ENCODE peak calls at places on chromosomes 6 and 20, in eight cellular contexts. D is stomach, I is tibial nerve, A is A549, S is breast epithelium, W is esophagus squamous epithelium, K is H1, Q is adrenal gland. G is an unnamed sample. For H3K4me1, the result is how much of the 10 kb centered on the place peaks cover.

GRCh38 chr6:29968130-29968529 is 25.8 kb downstream of the HLA-A start:
- DNase-seq in D (no peak), I (no peak), A (no peak), S (no peak), W (no peak), K (no peak), Q (peak), G (no peak)

GRCh38 chr6:112189494-112189893 is 64.9 kb downstream of the LAMA4 start:
- DNase-seq in D (no peak), I (no peak), A (no peak), S (no peak), W (no peak), K (no peak), Q (no peak), G (peak)

GRCh38 chr6:56686429-56686828 is 43.7 kb upstream of the DST start:
- DNase-seq in D (no peak), I (no peak), A (no peak), S (no peak), W (no peak), K (no peak), Q (no peak), G (no peak)

GRCh38 chr6:166354143-166354542 is 11.8 kb upstream of the SFT2D1 start:
- DNase-seq in D (no peak), I (no peak), A (no peak), S (no peak), W (no peak), K (no peak), Q (no peak), G (no peak)

GRCh38 chr6:54299542-54300269 is 8.5 kb upstream of the TINAG start:
- DNase-seq in D (no peak), I (no peak), A (no peak), S (no peak), W (no peak), K (no peak), Q (no peak), G (no peak)

GRCh38 chr6:167968091-167968490 is 29.4 kb upstream of the KIF25 start:
- DNase-seq in D (no peak), I (no peak), A (peak), S (no peak), W (no peak), K (peak), Q (no peak), G (no peak)

GRCh38 chr6:37236921-37237320 is 20.7 kb upstream of the TBC1D22B start:
- DNase-seq in D (no peak), I (no peak), A (no peak), S (no peak), W (no peak), K (no peak), Q (no peak), G (no peak)

GRCh38 chr6:191487-192312 is 100.6 kb upstream of the DUSP22 start:
- DNase-seq in D (no peak), I (no peak), A (no peak), S (no peak), W (no peak), K (no peak), Q (no peak), G (no peak)

GRCh38 chr20:22005535-22005934 is 300.1 kb downstream of the PAX1 start:
- DNase-seq in D (no peak), I (no peak), A (no peak), S (no peak), W (no peak), K (no peak), Q (no peak), G (no peak)

GRCh38 chr6:139841794-139842215 is 467.4 kb upstream of the CITED2 start:
- DNase-seq in D (no peak), I (no peak), A (no peak), S (no peak), W (no peak), K (no peak), Q (no peak), G (no peak)

GRCh38 chr6:75349262-75349984 is 64.8 kb upstream of the TMEM30A start:
- DNase-seq in D (no peak), I (no peak), A (no peak), S (no peak), W (no peak), K (peak), Q (no peak), G (peak)

GRCh38 chr20:1945134-1945618 is 48.7 kb downstream of the PDYN start:
- DNase-seq in D (peak), I (peak), A (no peak), S (no peak), W (no peak), K (no peak), Q (peak), G (peak)

GRCh38 chr20:62938105-62938888 is at the start of gene GID8:
- DNase-seq in D (peak), I (no peak), A (peak), S (no peak), W (no peak), K (no peak), Q (no peak), G (no peak)

GRCh38 chr6:156953478-156954146 is 176.4 kb downstream of the ARID1B start:
- DNase-seq in D (no peak), I (no peak), A (peak), S (no peak), W (no peak), K (no peak), Q (peak), G (peak)

GRCh38 chr6:148407372-148407771 is 64.7 kb downstream of the SASH1 start:
- DNase-seq in D (no peak), I (peak), A (no peak), S (no peak), W (no peak), K (no peak), Q (no peak), G (peak)

GRCh38 chr6:148342146-148343027 is at the start of gene SASH1:
- DNase-seq in D (peak), I (peak), A (peak), S (peak), W (no peak), K (peak), Q (peak), G (peak)

GRCh38 chr6:10685092-10685769 is 9.2 kb downstream of the C6orf52 start:
- DNase-seq in D (no peak), I (no peak), A (no peak), S (no peak), W (no peak), K (no peak), Q (no peak), G (no peak)

GRCh38 chr6:46605091-46605797 is 47.4 kb downstream of the CYP39A1 start:
- DNase-seq in D (no peak), I (no peak), A (no peak), S (no peak), W (no peak), K (no peak), Q (no peak), G (no peak)

GRCh38 chr20:46710149-46710913 is 882 bp downstream of the SLC2A10 start:
- DNase-seq in D (no peak), I (no peak), A (no peak), S (no peak), W (no peak), K (no peak), Q (no peak), G (no peak)

GRCh38 chr6:169320013-169320412 is 66.4 kb upstream of the THBS2 start:
- DNase-seq in D (no peak), I (no peak), A (no peak), S (no peak), W (no peak), K (no peak), Q (no peak), G (no peak)

GRCh38 chr6:140538926-140539325 is 1164.5 kb upstream of the CITED2 start:
- DNase-seq in D (no peak), I (no peak), A (no peak), S (no peak), W (no peak), K (no peak), Q (no peak), G (no peak)

GRCh38 chr20:4916991-4917881 is 84.1 kb downstream of the SLC23A2 start:
- DNase-seq in D (peak), I (no peak), A (no peak), S (no peak), W (no peak), K (no peak), Q (peak), G (no peak)

GRCh38 chr20:48631114-48632016 is 196.4 kb downstream of the PREX1 start:
- DNase-seq in D (no peak), I (no peak), A (no peak), S (no peak), W (no peak), K (no peak), Q (no peak), G (no peak)

GRCh38 chr6:142943746-142944125 is 1.2 kb downstream of the HIVEP2 start:
- DNase-seq in D (no peak), I (peak), A (no peak), S (no peak), W (no peak), K (peak), Q (peak), G (peak)

GRCh38 chr6:93423542-93423941 is 4.2 kb upstream of the EPHA7 start:
- DNase-seq in D (no peak), I (peak), A (no peak), S (no peak), W (no peak), K (peak), Q (no peak), G (peak)

DNA sequence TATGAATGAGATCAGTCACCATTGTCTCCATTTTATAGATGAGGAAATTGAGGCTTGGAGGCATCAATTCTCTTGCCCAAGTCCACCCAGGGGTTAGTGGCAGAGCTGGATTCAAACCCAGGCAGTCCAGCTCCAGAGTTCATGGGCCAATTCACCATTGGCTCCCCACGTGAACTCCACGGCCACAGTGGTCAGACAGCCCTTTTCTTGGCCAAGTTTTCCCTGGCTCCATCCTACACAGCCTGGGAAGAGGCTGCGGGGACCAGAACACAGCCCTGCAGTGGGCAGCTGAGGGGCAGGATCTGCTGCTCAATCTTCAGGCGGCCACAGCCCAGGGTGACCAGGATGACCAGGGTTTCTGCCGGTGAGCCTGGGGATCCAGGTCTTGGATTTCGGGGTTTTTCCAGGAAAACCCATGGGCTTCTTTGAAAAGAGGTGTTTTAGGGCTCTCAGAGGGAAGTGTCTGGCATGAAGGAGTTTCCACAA is 20.4 kb downstream of the TGM2 start:
- DNase-seq in D (no peak), I (no peak), A (no peak), S (no peak), W (no peak), K (no peak), Q (no peak), G (no peak)
- TF ChIP-seq CTCF in D (no peak), I (no peak), A (no peak), S (no peak), W (no peak), K (no peak), Q (no peak), G (no peak)

GRCh38 chr20:25318471-25319240 is 70.8 kb downstream of the PYGB start:
- DNase-seq in D (peak), I (no peak), A (no peak), S (no peak), W (no peak), K (no peak), Q (peak), G (no peak)
- TF ChIP-seq POLR2A in D (no peak), I (no peak), A (no peak), S (no peak), W (no peak), K (no peak), Q (no peak), G (no peak)

DNA sequence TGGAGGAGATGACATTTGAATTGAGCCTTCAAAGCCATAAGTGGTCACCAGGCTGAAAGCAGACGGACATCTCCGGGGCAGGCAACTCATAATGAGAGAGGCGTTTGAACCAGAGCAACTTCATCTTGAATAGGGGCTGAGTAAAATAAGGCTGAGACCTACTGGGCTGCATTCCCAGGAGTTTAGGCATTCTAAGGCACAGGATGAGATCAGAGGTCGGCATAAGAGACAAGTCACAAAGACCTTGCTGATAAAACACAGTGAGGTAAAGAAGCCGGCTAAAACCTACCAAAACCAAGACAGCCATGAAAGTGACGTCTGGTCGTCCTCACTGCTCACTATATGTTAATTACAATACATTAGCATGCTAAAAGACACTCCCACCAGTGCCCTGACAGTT is 194.8 kb upstream of the SOX4 start:
- DNase-seq in D (no peak), I (no peak), A (no peak), S (no peak), W (no peak), K (no peak), Q (no peak), G (no peak)
- H3K4me1 ChIP-seq in D (under half), I (under half), A (under half), S (under half), W (under half), K (under half), Q (under half), G (under half)

GRCh38 chr6:109445382-109445781 is 4.9 kb downstream of the SMPD2 start:
- DNase-seq in D (no peak), I (no peak), A (peak), S (no peak), W (no peak), K (no peak), Q (no peak), G (no peak)
- TF ChIP-seq CTCF in D (no peak), I (no peak), A (no peak), S (no peak), W (no peak), K (no peak), Q (no peak), G (no peak)

GRCh38 chr6:44074383-44075136 is 52.7 kb downstream of the MRPL14 start:
- DNase-seq in D (peak), I (peak), A (peak), S (no peak), W (no peak), K (peak), Q (peak), G (peak)

GRCh38 chr6:44072452-44072958 is 54.7 kb downstream of the MRPL14 start:
- DNase-seq in D (peak), I (no peak), A (no peak), S (no peak), W (no peak), K (no peak), Q (no peak), G (no peak)

GRCh38 chr6:44073612-44074382 is 53.5 kb downstream of the MRPL14 start:
- DNase-seq in D (no peak), I (no peak), A (no peak), S (no peak), W (no peak), K (peak), Q (no peak), G (no peak)

GRCh38 chr6:44071670-44072451 is 55.4 kb downstream of the MRPL14 start:
- DNase-seq in D (no peak), I (no peak), A (no peak), S (no peak), W (no peak), K (no peak), Q (no peak), G (peak)

GRCh38 chr6:44072959-44073611 is 54.2 kb downstream of the MRPL14 start:
- DNase-seq in D (peak), I (peak), A (peak), S (peak), W (no peak), K (peak), Q (peak), G (peak)
- TF ChIP-seq POLR2A in D (no peak), I (no peak), A (peak), S (no peak), W (peak), K (no peak), Q (peak), G (peak)

DNA sequence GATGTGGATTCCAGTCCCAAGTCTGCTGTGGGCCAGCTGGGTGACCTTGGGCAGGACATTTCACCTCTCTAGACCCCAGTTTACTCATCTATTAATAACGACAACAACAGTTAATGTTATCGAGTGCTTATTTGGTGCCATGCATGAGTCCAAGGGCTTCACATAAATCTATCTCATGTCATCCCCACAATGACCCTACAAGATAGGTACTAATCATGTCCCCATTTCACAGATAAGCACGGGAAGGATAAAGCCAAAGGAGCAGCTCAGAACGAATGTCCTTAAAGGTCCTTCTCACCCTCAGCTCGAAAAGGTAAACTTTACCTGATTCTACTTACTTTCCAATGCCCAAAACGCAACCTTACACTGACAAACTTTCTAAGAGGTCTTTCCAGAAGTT is 35.7 kb downstream of the TRAM2 start:
- DNase-seq in D (no peak), I (no peak), A (no peak), S (no peak), W (no peak), K (no peak), Q (no peak), G (no peak)
- H3K4me1 ChIP-seq in D (under half), I (under half), A (half or more), S (under half), W (under half), K (under half), Q (under half), G (under half)

G was measured in uterus.